ENCODE peak calls at places on chromosome 11, in four cellular contexts. M is mesenchymal stem cell, Q is H9, D is neuronal stem cell. I is an unnamed sample.

GRCh38 chr11:58061813-58062212 is 31.1 kb downstream of the OR6Q1 start:
- DNase-seq in D (no peak), M (no peak), Q (no peak), I (no peak)

GRCh38 chr11:15233386-15233785 is 118.7 kb downstream of the INSC start:
- DNase-seq in D (no peak), M (no peak), Q (no peak), I (no peak)

GRCh38 chr11:65432133-65432650 is 9.6 kb downstream of the NEAT1 start:
- DNase-seq in M (peak), Q (no peak), D (no peak), I (no peak)

GRCh38 chr11:24249921-24250320 is 246.9 kb upstream of the LUZP2 start:
- DNase-seq in D (no peak), M (no peak), Q (no peak), I (no peak)

GRCh38 chr11:134216816-134217215 is 7.0 kb downstream of the NCAPD3 start:
- DNase-seq in D (no peak), M (no peak), Q (no peak), I (no peak)

GRCh38 chr11:995752-996420 is 40.6 kb downstream of the MUC6 start:
- DNase-seq in M (peak), D (peak), Q (no peak), I (no peak)

GRCh38 chr11:76610871-76611475 is 59.6 kb downstream of the LRRC32 start:
- DNase-seq in M (peak), D (no peak), Q (no peak), I (peak)

GRCh38 chr11:118353084-118353710 is 6.2 kb upstream of the UBE4A start:
- DNase-seq in Q (no peak), M (peak), D (no peak), I (no peak)

GRCh38 chr11:122632178-122632824 is 23.2 kb upstream of the UBASH3B start:
- DNase-seq in Q (no peak), M (peak), D (no peak), I (peak)

GRCh38 chr11:94597896-94598295 is 30.7 kb downstream of the PIWIL4 start:
- DNase-seq in M (peak), Q (no peak), D (no peak), I (no peak)

GRCh38 chr11:94604496-94604895 is 37.3 kb downstream of the PIWIL4 start:
- DNase-seq in D (no peak), M (peak), Q (no peak), I (peak)

GRCh38 chr11:94599510-94599909 is 32.3 kb downstream of the PIWIL4 start:
- DNase-seq in D (no peak), Q (no peak), M (no peak), I (no peak)

GRCh38 chr11:94603587-94603986 is 36.4 kb downstream of the PIWIL4 start:
- DNase-seq in Q (no peak), M (no peak), D (no peak), I (no peak)

GRCh38 chr11:94602430-94603372 is 35.5 kb downstream of the PIWIL4 start:
- DNase-seq in M (peak), D (peak), Q (no peak), I (peak)
- H2AK5ac ChIP-seq in M (no peak), D (no peak), Q (no peak), I (no peak)

GRCh38 chr11:130425156-130425555 is 3.3 kb downstream of the ADAMTS8 start:
- DNase-seq in M (no peak), Q (no peak), D (no peak), I (no peak)
- H3K18ac ChIP-seq in M (no peak), Q (no peak), D (no peak), I (no peak)

GRCh38 chr11:3891751-3892150 is 36.3 kb downstream of the STIM1 start:
- DNase-seq in M (no peak), D (no peak), Q (no peak), I (no peak)

GRCh38 chr11:3893311-3893710 is 37.8 kb downstream of the STIM1 start:
- DNase-seq in M (no peak), Q (no peak), D (no peak), I (no peak)

GRCh38 chr11:3896644-3897043 is 41.2 kb downstream of the STIM1 start:
- DNase-seq in Q (no peak), M (no peak), D (no peak), I (no peak)

GRCh38 chr11:3892156-3892555 is 36.7 kb downstream of the STIM1 start:
- DNase-seq in M (no peak), Q (no peak), D (no peak), I (no peak)

DNA sequence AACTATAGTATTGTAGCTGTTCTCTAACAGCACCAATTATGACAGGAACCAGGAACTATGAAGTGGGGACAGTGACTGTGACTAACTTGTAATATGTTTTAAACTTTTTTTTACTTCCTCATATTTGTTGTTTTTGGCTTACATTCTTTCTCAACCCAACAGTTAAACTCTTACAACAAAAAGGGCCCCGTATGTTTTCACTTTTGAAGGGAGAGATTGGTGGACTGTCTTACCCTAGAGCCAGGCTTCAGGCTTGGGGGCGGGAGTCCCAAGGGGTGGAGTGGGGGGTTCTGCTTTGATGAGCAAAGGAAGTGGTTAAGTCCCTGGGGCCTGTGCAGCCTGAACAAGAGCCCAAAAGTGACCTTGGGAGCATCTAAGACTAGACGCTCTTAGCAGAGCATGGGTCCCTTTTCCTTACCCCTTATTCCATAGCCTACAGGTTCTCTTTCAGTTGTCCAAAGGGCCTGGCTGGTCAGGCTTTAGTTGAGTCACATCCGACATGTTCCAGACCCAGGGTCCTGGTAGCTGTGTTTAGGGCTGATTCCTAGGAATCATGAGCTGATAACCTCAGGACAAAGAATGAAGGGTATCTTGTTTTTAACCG is 38.8 kb downstream of the STIM1 start:
- DNase-seq in M (peak), Q (no peak), D (no peak), I (no peak)
- H3K23ac ChIP-seq in M (no peak), Q (no peak), D (no peak), I (no peak)

DNA sequence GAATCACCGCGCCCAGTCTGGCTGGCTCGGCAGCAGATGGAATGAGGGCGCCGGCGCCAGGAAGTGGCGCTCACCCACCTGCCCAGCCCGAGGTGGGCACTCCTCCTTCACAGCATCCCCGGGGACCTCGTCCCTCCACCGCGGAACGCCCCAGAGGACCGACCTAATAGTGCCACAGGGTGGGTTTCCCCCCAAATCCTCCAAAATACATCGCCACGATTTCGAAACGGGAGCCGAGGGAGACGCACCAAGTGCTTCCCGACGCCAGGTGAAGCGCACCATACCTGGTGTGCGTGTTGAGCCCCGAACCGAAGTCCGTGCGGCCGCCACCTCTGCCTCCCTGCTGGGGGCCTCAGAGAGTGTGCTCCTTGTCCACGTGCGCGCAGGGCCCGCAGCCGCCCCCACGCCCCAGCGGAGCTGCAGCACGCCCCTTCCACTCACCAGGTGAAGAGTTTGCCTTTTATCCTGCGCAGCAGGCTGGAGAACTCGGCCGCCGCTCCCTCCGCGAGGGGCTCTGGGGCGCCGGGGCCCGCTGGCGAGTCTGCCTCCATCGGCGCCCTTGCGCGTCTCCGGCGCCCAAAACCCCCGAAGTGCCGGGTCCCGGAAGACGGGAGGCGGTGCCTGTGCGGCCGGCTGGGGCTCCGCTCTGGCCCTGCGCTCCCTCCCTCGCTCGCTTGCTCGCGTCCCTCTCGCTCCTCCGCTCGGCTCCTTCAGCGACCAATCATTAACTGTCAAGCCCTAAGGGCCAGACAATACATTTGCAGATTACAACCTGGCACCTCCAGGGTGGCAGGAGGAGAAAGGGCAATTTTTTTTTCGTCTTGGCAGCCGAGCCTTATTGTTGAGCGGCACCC is at the start of gene SLC35F2:
- DNase-seq in Q (peak), M (peak), D (peak), I (peak)
- H2AK5ac ChIP-seq in Q (no peak), M (no peak), D (peak), I (no peak)

DNA sequence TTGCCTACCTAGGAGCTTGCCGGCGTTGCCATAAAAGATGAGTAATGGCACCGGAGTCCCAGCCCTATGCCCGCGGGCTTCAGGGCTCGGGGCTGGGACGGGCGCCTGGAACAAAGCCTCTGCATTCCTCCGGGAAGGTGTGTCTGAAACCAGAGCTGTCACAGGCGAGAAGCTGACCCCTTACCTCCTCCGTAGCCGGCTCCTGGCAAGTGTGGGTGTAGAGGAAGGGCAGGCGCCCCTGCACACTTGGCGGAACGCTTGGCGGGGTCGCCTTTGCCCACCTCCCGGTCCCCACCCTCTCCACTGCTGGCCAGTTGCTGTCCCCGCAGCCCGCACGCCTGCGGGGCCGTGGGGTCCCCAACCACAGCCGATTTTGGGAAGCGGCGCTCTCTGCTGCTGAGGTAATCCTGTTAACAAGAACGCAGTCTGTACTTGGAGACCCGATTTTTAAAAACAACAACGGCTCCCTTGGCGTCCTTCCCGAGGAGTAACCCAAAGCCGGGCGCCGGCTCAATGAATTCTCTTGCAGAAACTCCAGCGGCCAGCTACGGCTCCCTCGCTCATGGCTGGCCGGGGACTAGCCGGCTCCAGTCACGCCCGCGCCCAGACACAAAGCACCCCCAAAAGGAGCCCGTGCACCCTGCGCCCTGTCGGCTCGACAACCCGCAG is 89.3 kb downstream of the PLEKHA7 start:
- DNase-seq in Q (peak), M (no peak), D (peak), I (peak)
- H3K18ac ChIP-seq in Q (no peak), M (no peak), D (peak), I (no peak)

GRCh38 chr11:35786188-35786587 is 123.6 kb downstream of the TRIM44 start:
- DNase-seq in Q (no peak), M (no peak), D (no peak), I (peak)
- H3K23ac ChIP-seq in Q (no peak), M (no peak), D (no peak), I (no peak)

GRCh38 chr11:80104196-80104595 is 663.4 kb upstream of the TENM4 start:
- DNase-seq in D (no peak), Q (no peak), M (no peak), I (no peak)
- H2AK5ac ChIP-seq in D (no peak), Q (no peak), M (peak), I (no peak)

GRCh38 chr11:68340784-68341556 is 28.6 kb downstream of the LRP5 start:
- DNase-seq in M (peak), D (no peak), Q (no peak), I (no peak)

GRCh38 chr11:68340003-68340767 is 27.8 kb downstream of the LRP5 start:
- DNase-seq in D (no peak), Q (no peak), M (no peak), I (no peak)

GRCh38 chr11:68343761-68344256 is 31.4 kb downstream of the LRP5 start:
- DNase-seq in D (no peak), Q (no peak), M (no peak), I (no peak)

GRCh38 chr11:68342459-68343158 is 30.2 kb downstream of the LRP5 start:
- DNase-seq in M (peak), Q (peak), D (no peak), I (peak)

DNA sequence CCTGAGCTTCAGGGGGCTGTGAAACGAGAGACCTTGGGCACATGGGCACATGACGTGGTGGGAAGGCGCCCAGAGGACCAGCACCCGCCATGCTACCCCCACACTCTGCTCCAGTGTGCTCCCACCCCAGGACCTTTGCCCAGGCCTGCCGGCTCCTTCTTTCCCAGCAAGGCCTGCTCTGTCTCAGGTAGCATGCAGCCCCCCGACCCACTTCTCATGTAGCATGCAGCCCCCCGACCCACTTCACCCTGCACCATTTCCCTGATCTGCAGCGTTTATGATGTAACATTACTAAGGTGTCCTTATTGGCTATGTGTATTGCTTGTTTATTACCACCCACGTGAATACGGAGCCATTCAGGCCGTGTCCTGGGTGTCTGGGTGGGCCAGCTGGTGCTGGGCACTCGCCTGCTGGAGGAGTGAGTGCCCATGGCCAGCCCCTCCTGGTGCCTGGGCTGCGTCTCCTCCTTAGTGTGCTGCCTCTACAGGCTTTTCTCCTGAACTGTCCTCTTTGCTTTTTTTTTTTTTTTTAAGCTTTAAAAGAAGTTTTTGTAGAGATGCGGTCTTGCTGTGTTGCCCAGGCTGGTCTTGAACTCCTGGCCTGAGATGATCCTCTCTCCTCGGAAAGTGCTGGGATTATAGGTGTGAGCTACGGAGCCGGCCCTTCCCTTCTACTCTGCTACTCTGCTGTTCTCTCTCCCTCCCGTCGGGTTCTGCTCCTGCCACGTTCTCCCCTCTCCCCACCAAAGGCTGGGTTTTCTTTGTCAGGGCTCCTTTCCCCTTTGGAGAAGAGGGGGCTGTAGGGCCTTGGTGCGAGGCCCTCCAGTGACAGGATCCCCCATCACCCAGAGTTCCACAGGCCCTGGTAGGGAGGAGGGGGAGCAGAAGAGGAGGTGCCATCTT is 29.4 kb downstream of the LRP5 start:
- DNase-seq in M (peak), D (no peak), Q (no peak), I (peak)
- H3K18ac ChIP-seq in M (peak), D (peak), Q (peak), I (no peak)

I was measured in mesendoderm.